ENCODE peak calls at places on chromosomes 5 and 9, in seven cellular contexts. C, U, N, S, W, B and X are unnamed samples.

GRCh38 chr5:67476531-67476930 is 279.9 kb upstream of the CD180 start:
- DNase-seq in C (no peak), U (no peak), N (no peak), S (no peak), W (no peak), B (no peak), X (no peak)

GRCh38 chr5:178371362-178372090 is 138.9 kb upstream of the PHYKPL start:
- DNase-seq in C (no peak), U (no peak), N (no peak), S (no peak), W (no peak), B (no peak), X (no peak)

GRCh38 chr5:87246046-87246445 is 21.6 kb upstream of the RASA1 start:
- DNase-seq in C (no peak), U (no peak), N (no peak), S (no peak), W (no peak), B (no peak), X (no peak)

GRCh38 chr5:65556718-65557117 is 6.2 kb downstream of the CENPK start:
- DNase-seq in C (no peak), U (no peak), N (no peak), S (no peak), W (no peak), B (no peak), X (no peak)

GRCh38 chr5:74947961-74948613 is 81.9 kb upstream of the FAM169A start:
- DNase-seq in C (no peak), U (no peak), N (no peak), S (peak), W (no peak), B (no peak), X (no peak)

GRCh38 chr5:50727149-50727496 is 60.7 kb downstream of the PARP8 start:
- DNase-seq in C (no peak), U (no peak), N (no peak), S (no peak), W (peak), B (no peak), X (no peak)

GRCh38 chr9:99451121-99451606 is 229.1 kb downstream of the SEC61B start:
- DNase-seq in C (no peak), U (no peak), N (peak), S (no peak), W (no peak), B (no peak), X (no peak)

GRCh38 chr9:130262771-130263170 is 2.8 kb upstream of the HMCN2 start:
- DNase-seq in C (no peak), U (no peak), N (no peak), S (no peak), W (peak), B (no peak), X (no peak)

GRCh38 chr9:123607987-123608565 is 252.1 kb downstream of the CRB2 start:
- DNase-seq in C (no peak), U (no peak), N (no peak), S (no peak), W (no peak), B (no peak), X (no peak)

GRCh38 chr9:10036095-10036494 is 576.7 kb downstream of the PTPRD start:
- DNase-seq in C (no peak), U (no peak), N (no peak), S (no peak), W (no peak), B (no peak), X (no peak)

GRCh38 chr9:72728031-72728770 is 206.8 kb downstream of the TMC1 start:
- DNase-seq in C (no peak), U (no peak), N (no peak), S (no peak), W (no peak), B (no peak), X (no peak)
- H3K4me3 ChIP-seq in C (no peak), U (no peak), N (no peak), S (no peak), W (no peak), B (no peak), X (no peak)

DNA sequence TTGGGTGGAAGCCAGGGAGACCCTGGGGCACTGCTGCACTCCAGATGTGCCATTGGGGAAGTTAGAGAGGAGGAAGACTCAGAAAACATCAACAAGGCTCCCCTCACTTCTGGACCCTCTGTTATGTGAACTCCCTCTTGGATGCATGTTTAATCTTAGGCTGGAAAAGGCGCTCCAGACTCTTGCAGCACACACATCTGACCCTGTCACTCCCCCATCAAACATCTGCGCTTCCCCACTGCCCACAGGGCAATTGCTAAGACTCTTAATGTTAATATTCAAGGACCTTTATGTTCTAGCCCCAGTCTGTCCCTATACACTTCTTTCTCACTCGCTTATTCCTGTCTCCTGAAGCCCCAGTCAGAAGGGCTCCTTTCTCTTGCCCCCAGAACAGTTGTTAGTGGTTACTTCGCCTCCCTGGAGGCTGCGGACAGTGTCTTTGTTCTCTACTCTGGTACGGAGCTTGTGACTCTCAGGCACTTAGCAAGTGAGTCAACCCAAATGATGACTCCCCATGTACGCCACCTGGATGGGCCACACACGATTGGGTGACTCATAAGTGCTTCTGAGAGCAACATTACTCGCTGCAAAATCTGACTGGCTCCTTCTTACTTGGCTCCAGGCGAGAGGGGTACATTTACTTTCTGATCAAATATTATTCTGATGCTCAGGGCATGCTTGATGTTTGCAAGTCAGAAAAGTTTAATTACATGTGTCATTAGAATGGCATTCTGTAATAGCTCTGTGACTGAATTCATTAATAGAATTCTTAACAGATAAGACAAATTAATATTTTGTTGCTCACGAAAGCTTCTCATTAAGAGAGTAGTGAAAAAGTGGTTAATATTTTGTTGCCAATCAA is 193.6 kb downstream of the HSPA4 start:
- DNase-seq in C (no peak), U (peak), N (no peak), S (peak), W (no peak), B (no peak), X (no peak)
- H3K27ac ChIP-seq in C (no peak), U (no peak), N (no peak), S (peak), W (no peak), B (no peak), X (no peak)

DNA sequence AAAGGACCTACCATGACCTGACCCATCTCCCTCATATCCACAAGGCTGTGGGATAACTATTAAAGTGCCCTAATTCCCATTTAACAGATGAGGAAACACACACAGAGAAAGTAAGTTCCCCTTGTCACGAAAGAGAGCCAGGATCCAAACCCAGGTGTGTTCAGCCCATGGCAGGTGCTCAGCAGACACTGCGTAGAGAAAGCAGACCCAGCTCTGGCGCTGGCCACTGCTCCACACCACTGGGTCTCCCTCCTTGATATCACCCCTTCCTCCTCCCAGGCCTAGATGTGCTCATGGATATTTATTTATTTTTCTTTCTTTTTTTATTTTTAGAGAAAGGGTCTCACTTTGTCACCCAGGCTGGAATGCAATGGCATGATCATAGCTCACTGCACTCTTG is 24.0 kb upstream of the CORO2A start:
- DNase-seq in C (no peak), U (no peak), N (no peak), S (no peak), W (no peak), B (no peak), X (no peak)
- H3K4me3 ChIP-seq in C (no peak), U (no peak), N (no peak), S (no peak), W (no peak), B (no peak), X (no peak)

GRCh38 chr9:34797367-34797766 is 87.4 kb upstream of the CCL21 start:
- DNase-seq in C (no peak), U (no peak), N (no peak), S (no peak), W (no peak), B (no peak), X (no peak)

GRCh38 chr9:34793428-34793827 is 83.5 kb upstream of the CCL21 start:
- DNase-seq in C (no peak), U (no peak), N (no peak), S (no peak), W (no peak), B (no peak), X (no peak)

DNA sequence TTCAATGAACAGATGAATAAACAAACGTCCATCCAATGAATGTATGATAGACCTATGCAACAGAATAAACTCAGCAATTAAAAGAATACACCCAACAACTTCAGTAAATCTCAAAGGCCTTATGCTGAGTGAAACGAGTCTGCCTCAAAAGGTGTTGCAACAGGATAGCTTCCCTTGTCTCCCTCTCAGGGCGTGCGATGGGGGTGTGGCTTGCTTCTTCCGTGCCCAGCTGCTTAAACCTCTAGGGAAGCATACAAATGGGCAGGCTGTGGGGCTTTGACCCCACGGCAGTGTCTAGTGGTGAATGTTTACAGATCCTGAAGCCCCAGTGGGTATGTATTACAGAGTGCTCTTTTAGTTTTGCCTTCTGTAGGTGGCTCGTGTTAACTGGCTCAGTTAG is 87.0 kb upstream of the CCL21 start:
- DNase-seq in C (no peak), U (no peak), N (no peak), S (no peak), W (no peak), B (peak), X (no peak)
- H3K27ac ChIP-seq in C (no peak), U (no peak), N (no peak), S (no peak), W (no peak), B (no peak), X (no peak)

GRCh38 chr5:61301820-61302563 is 30.1 kb upstream of the ZSWIM6 start:
- DNase-seq in C (peak), U (no peak), N (no peak), S (peak), W (peak), B (no peak), X (no peak)
- H3K4me3 ChIP-seq in C (no peak), U (no peak), N (no peak), S (peak), W (no peak), B (no peak), X (no peak)

GRCh38 chr5:170479484-170479883 is 24.3 kb upstream of the KCNIP1 start:
- DNase-seq in C (no peak), U (no peak), N (no peak), S (no peak), W (no peak), B (no peak), X (no peak)
- H3K27ac ChIP-seq in C (no peak), U (no peak), N (no peak), S (no peak), W (no peak), B (no peak), X (no peak)

DNA sequence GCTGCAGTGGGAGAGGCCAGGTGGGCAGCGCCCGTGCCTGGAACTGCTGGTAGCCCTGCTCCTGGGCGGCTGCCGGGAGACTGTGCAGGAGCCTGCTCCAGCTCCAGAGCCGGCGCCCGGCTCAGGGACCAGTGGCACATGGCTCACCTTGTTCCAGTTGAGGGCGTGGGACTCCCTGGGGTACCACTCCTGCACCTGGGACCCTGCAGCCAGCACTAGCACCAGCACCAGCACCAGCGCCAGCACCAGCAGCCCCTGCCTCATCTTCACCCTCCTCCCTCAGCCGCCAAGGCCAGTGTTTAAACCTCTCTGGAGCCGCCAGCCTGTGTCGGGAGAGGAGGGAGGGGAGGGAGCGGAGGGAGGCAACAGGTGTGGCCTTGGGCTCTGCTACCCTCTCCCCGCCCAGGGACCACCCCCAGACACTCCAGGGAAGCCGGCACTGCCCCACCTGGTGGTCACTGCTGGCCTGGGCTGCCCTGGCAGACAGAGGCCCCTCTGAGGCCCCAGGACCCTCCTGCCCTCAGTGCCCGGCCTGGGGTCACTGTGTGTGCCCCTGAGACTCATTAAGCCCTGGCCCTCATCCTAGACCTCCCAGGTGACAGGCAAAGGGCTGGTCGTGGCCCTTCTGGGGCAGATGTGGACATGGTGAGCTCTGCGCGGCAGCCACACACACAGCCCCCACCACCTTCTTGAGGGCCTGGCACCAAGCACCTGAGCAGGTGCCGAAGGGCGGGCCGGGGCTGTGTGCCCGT is at the start of gene LCN10:
- DNase-seq in C (peak), U (peak), N (no peak), S (no peak), W (no peak), B (no peak), X (no peak)
- H3K4me3 ChIP-seq in C (no peak), U (no peak), N (peak), S (no peak), W (no peak), B (no peak), X (no peak)

DNA sequence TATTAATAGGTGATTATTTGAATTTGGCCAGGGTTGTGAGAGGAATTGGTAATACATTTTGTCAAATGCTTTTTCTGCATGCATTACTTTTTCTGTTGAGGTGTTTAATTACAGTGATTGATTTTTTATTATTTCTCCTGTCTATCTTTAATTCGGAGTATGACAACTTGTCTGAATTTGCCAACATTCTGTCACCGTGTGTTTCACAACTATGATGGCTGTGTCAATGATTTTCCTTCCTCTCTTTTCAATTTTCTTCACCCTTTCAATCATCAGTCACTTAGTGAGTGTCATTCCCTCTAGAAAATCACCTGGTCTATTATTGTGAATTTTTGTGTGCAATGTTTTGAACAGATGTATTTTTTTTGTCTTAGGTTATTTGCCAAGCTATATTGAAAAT is 1221.4 kb upstream of the CDH18 start:
- DNase-seq in C (no peak), U (no peak), N (no peak), S (no peak), W (no peak), B (no peak), X (no peak)
- H3K27ac ChIP-seq in C (no peak), U (no peak), N (no peak), S (no peak), W (no peak), B (no peak), X (no peak)